ENCODE peak calls at places on chromosomes 6 and 20, in five cellular contexts. M is neural progenitor cell, I is GM23338, K is PC-3, Z is MM.1S. S is an unnamed sample.

GRCh38 chr20:20711413-20711812 is 1.0 kb downstream of the RALGAPA2 start:
- DNase-seq in M (no peak), I (peak), K (no peak), Z (no peak), S (no peak)

GRCh38 chr6:125789576-125790402 is 971 bp upstream of the NCOA7 start:
- DNase-seq in M (peak), I (peak), K (no peak), Z (peak), S (peak)

GRCh38 chr6:125857846-125858245 is 67.1 kb downstream of the NCOA7 start:
- DNase-seq in M (no peak), I (no peak), K (no peak), Z (no peak), S (no peak)

GRCh38 chr20:57400262-57400701 is 9.1 kb downstream of the RBM38 start:
- DNase-seq in M (no peak), I (no peak), K (no peak), Z (peak), S (no peak)

GRCh38 chr6:117739869-117740268 is 64.6 kb downstream of the NUS1 start:
- DNase-seq in M (no peak), I (peak), K (no peak), Z (no peak), S (no peak)

GRCh38 chr6:146689806-146690205 is 91.0 kb downstream of the ADGB start:
- DNase-seq in M (no peak), I (no peak), K (no peak), Z (no peak), S (no peak)

GRCh38 chr20:15061955-15062354 is 724.5 kb upstream of the FLRT3 start:
- DNase-seq in M (peak), I (peak), K (peak), Z (no peak), S (no peak)

GRCh38 chr6:28838289-28838633 is 85.5 kb downstream of the TRIM27 start:
- DNase-seq in M (peak), I (peak), K (peak), Z (peak), S (peak)

GRCh38 chr20:5061209-5061608 is 58.5 kb downstream of the PCNA start:
- DNase-seq in M (no peak), I (peak), K (peak), Z (no peak), S (peak)

GRCh38 chr6:70886661-70887060 is 70.2 kb downstream of the B3GAT2 start:
- DNase-seq in M (no peak), I (no peak), K (no peak), Z (no peak), S (no peak)

GRCh38 chr6:8839626-8840025 is 404.3 kb upstream of the SLC35B3 start:
- DNase-seq in M (no peak), I (no peak), K (no peak), Z (no peak), S (no peak)

GRCh38 chr6:159968295-159969203 is at the start of gene IGF2R:
- DNase-seq in M (peak), I (peak), K (peak), Z (peak), S (peak)

GRCh38 chr20:6142348-6142993 is 19.6 kb upstream of the FERMT1 start:
- DNase-seq in M (peak), I (peak), K (peak), Z (peak), S (peak)

GRCh38 chr20:17626217-17627007 is 55.6 kb downstream of the RRBP1 start:
- DNase-seq in M (no peak), I (no peak), K (no peak), Z (no peak), S (no peak)

GRCh38 chr20:56400001-56400640 is 7.7 kb downstream of the CSTF1 start:
- DNase-seq in M (peak), I (peak), K (peak), Z (peak), S (peak)

GRCh38 chr20:10554285-10554684 is 119.2 kb downstream of the SLX4IP start:
- DNase-seq in M (no peak), I (no peak), K (no peak), Z (no peak), S (no peak)

GRCh38 chr6:10759884-10760329 is 12.3 kb downstream of the TMEM14B start:
- DNase-seq in M (no peak), I (no peak), K (peak), Z (no peak), S (peak)

GRCh38 chr6:99603421-99604160 is 3.0 kb upstream of the PRDM13 start:
- DNase-seq in M (peak), I (peak), K (no peak), Z (no peak), S (peak)

GRCh38 chr6:2155206-2155605 is 90.2 kb downstream of the GMDS start:
- DNase-seq in M (no peak), I (no peak), K (no peak), Z (no peak), S (no peak)

GRCh38 chr6:37971711-37972410 is 152.3 kb downstream of the ZFAND3 start:
- DNase-seq in M (no peak), I (no peak), K (no peak), Z (no peak), S (no peak)

GRCh38 chr6:113586413-113586812 is 270.7 kb upstream of the MARCKS start:
- DNase-seq in M (no peak), I (no peak), K (peak), Z (no peak), S (peak)

GRCh38 chr6:54238407-54238806 is 69.8 kb upstream of the TINAG start:
- DNase-seq in M (no peak), I (no peak), K (peak), Z (peak), S (peak)

GRCh38 chr6:1527098-1527497 is 82.6 kb upstream of the FOXC1 start:
- DNase-seq in M (peak), I (peak), K (no peak), Z (peak), S (peak)

GRCh38 chr20:19693508-19693907 is 64.5 kb upstream of the RIN2 start:
- DNase-seq in M (no peak), I (no peak), K (no peak), Z (no peak), S (no peak)

DNA sequence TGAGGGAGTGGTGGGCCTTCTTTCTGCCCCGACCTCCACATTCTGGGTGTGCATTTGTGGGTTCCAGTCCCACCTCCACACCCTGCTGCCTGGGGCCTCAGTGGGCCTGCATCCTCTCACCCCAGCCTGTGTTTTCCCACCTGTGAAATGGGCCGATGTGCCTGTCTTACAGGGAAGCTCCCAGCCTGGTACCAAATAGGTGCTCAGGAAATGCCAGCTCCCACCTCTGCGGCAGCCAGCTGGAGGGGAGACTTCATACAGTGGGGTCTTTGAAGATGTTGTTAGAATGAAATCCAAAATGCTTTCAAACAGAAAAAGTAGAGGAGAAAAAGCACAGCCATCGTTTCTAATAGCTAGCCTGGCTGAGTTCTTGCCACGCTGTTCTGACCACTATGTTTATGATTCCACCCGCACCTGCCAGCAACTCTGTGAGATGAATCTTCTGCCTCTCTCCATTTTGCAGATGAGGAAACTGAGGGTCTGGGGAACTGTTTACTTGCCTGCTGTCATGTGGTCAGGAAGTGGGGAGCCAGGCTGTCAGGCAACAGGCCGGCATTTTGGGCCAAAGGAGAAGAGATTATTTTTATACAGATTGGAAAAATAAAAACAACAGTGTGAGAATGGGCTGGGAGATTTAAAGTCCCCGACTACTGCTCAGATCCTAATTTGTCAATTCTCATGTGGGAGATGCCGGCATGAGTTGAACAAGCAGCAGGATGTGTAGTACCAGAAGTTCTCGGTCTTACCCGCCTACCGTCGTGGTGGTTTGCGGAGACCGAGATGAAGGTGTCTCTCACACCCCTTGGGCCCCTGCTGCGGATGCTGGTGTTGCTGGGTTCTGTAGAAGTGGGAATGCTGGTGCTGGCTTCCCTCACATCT is 4.6 kb downstream of the TMEM181 start:
- DNase-seq in M (no peak), I (no peak), K (no peak), Z (no peak), S (no peak)
- TF ChIP-seq EZH2phosphoT487 in M (no peak), I (no peak), K (no peak), Z (no peak), S (no peak)

DNA sequence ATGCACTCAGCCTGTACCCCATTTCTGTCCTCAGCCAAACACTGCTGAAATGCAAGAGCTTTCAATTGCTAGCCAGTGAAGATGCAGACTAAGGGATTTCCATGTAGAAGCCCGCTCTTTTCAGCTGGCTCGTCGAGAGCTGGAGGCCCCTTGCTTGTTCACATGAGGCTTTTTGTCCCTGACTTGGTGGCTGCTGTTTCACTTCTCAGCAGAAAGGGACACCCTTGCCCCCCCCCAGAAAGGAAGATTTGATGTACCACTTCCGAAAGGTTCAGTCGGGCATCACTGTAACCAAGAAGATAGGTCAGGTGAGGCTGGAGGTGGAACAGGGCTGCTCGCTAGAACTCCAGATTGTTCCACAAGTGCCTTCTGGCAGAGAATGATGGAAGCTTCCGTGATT is 23.3 kb downstream of the PTPN1 start:
- DNase-seq in M (no peak), I (no peak), K (no peak), Z (no peak), S (no peak)
- TF ChIP-seq EZH2 in M (no peak), I (no peak), K (no peak), Z (no peak), S (no peak)

GRCh38 chr6:43395822-43396221 is 26.4 kb upstream of the ZNF318 start:
- DNase-seq in M (no peak), I (no peak), K (no peak), Z (no peak), S (no peak)
- TF ChIP-seq EZH2phosphoT487 in M (no peak), I (no peak), K (no peak), Z (no peak), S (no peak)

GRCh38 chr20:37418591-37418990 is 72.7 kb downstream of the SRC start:
- DNase-seq in M (no peak), I (no peak), K (no peak), Z (no peak), S (peak)

GRCh38 chr20:37419307-37419706 is 73.4 kb downstream of the SRC start:
- DNase-seq in M (no peak), I (no peak), K (no peak), Z (no peak), S (no peak)

GRCh38 chr20:37420610-37421009 is 74.7 kb downstream of the SRC start:
- DNase-seq in M (no peak), I (no peak), K (no peak), Z (no peak), S (no peak)

GRCh38 chr20:37421060-37421639 is 75.2 kb downstream of the SRC start:
- DNase-seq in M (no peak), I (no peak), K (no peak), Z (no peak), S (no peak)

DNA sequence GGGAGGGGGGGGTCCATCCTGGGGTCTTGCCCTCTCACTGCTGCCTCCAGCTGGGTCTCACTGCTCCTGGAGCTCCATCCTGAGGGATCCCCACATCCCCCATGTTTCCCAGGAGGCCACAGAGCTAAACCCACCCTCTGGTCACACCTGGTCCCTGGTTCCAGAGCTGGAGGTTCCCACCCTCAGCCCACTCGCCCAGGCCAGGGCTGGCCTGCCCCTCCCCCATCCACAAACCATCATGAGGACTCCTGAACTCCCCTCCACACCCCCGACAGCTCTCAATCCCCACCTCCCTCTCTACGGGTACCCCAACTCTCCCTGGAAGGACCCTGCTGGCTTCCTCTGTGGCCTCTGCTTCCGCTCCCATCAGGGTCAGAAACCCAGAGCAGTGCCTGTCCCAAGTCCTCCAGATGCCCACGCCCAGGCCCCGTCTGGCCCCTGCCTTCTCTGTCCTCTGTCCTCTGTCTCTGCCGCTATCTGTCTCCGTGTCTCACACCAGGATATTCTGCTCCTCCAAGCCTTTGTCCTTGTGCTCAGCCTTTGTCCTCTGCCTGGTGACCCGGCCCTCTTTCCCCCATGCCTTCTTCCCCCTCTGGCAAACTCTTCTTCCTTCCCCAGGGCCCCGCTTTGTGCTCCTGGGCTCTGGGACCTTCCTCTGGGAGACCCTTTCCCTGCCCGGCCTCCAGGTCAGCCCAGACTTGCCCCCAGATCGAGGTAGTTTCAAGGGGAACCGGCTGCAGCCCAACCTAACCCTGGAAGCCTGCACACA is 74.0 kb downstream of the SRC start:
- DNase-seq in M (no peak), I (no peak), K (no peak), Z (no peak), S (no peak)
- TF ChIP-seq EZH2 in M (no peak), I (no peak), K (no peak), Z (no peak), S (no peak)

GRCh38 chr20:50670126-50670862 is 21.0 kb downstream of the RIPOR3 start:
- DNase-seq in M (no peak), I (no peak), K (peak), Z (no peak), S (no peak)
- TF ChIP-seq EZH2phosphoT487 in M (no peak), I (no peak), K (no peak), Z (no peak), S (no peak)

GRCh38 chr6:170438402-170438753 is 114.7 kb downstream of the PSMB1 start:
- DNase-seq in M (peak), I (peak), K (peak), Z (peak), S (peak)
- TF ChIP-seq EZH2 in M (no peak), I (no peak), K (no peak), Z (no peak), S (no peak)

S was measured in GM23248.